ENCODE peak calls at places on chromosomes 13 and 19, in eight cellular contexts. Q, W, V, Y, U, X, T and N are unnamed samples.

GRCh38 chr19:57807541-57807940 is 7.2 kb downstream of the ZNF552 start:
- DNase-seq in Q (no peak), W (no peak), V (no peak), Y (no peak), U (no peak), X (no peak), T (no peak), N (no peak)

GRCh38 chr19:14943601-14944000 is 2.3 kb downstream of the OR7C2 start:
- DNase-seq in Q (no peak), W (no peak), V (no peak), Y (no peak), U (no peak), X (no peak), T (no peak), N (no peak)

GRCh38 chr19:6521718-6522646 is 8.8 kb upstream of the TNFSF9 start:
- DNase-seq in Q (no peak), W (no peak), V (peak), Y (no peak), U (peak), X (no peak), T (no peak), N (no peak)

GRCh38 chr19:10206226-10206873 is 11.6 kb upstream of the DNMT1 start:
- DNase-seq in Q (no peak), W (no peak), V (no peak), Y (no peak), U (no peak), X (no peak), T (no peak), N (no peak)

GRCh38 chr19:45152504-45153338 is 8.1 kb downstream of the NKPD1 start:
- DNase-seq in Q (peak), W (peak), V (peak), Y (no peak), U (no peak), X (peak), T (no peak), N (no peak)

GRCh38 chr13:44012910-44013309 is 133.2 kb downstream of the LACC1 start:
- DNase-seq in Q (no peak), W (no peak), V (no peak), Y (no peak), U (peak), X (no peak), T (no peak), N (no peak)

GRCh38 chr13:23392313-23392712 is 41.2 kb downstream of the SACS start:
- DNase-seq in Q (no peak), W (no peak), V (no peak), Y (no peak), U (no peak), X (no peak), T (no peak), N (no peak)

GRCh38 chr19:13796301-13797057 is 1.2 kb downstream of the ZSWIM4 start:
- DNase-seq in Q (no peak), W (no peak), V (no peak), Y (peak), U (peak), X (no peak), T (no peak), N (peak)

GRCh38 chr19:50568321-50569022 is at the start of gene LRRC4B:
- DNase-seq in Q (no peak), W (no peak), V (no peak), Y (no peak), U (no peak), X (peak), T (no peak), N (no peak)